ENCODE peak calls at places on chromosomes 11 and 22, in four cellular contexts. T is GM12892, Y is endodermal cell, Q is midbrain. A is an unnamed sample.

GRCh38 chr11:96317576-96317975 is 25.4 kb downstream of the MAML2 start:
- DNase-seq in T (no peak), Y (no peak), Q (peak; percentile 8), A (no peak)

GRCh38 chr22:24422078-24422665 is 5.2 kb upstream of the ADORA2A start:
- DNase-seq in Q (no peak), T (no peak), Y (no peak), A (no peak)

GRCh38 chr22:49703990-49704344 is 123.7 kb downstream of the BRD1 start:
- DNase-seq in T (no peak), Y (no peak), Q (no peak), A (no peak)

GRCh38 chr11:10323793-10324170 is 18.9 kb downstream of the ADM start:
- DNase-seq in T (no peak), Q (no peak), Y (no peak), A (no peak)

GRCh38 chr11:12542186-12542935 is 131.9 kb upstream of the TEAD1 start:
- DNase-seq in Y (no peak), T (no peak), Q (no peak), A (no peak)

GRCh38 chr11:27524155-27524554 is 17.6 kb upstream of the LIN7C start:
- DNase-seq in T (no peak), Y (peak; percentile 81), Q (no peak), A (peak; percentile 77)

GRCh38 chr22:46812034-46812605 is 49.7 kb downstream of the TBC1D22A start:
- DNase-seq in Y (peak; percentile 33), T (no peak), Q (no peak), A (no peak)

GRCh38 chr11:10401275-10401674 is 53.8 kb upstream of the AMPD3 start:
- DNase-seq in Y (peak; percentile 50), T (no peak), Q (no peak), A (no peak)

GRCh38 chr11:5210376-5210885 is 9.9 kb upstream of the OR51V1 start:
- DNase-seq in T (no peak), Y (peak; percentile 72), Q (no peak), A (no peak)

GRCh38 chr11:74870485-74870884 is 78.4 kb downstream of the XRRA1 start:
- DNase-seq in Y (peak; percentile 56), Q (no peak), T (no peak), A (no peak)

GRCh38 chr11:123061403-123062157 is at the start of gene HSPA8:
- DNase-seq in Y (peak; percentile 59), T (no peak), Q (peak; percentile 32), A (peak; percentile 65)

A was measured in islet precursor cell.